ENCODE peak calls at places on chromosomes 5 and 9, in seven cellular contexts. P is DMS153; A is stimulated activated CD4-positive, alpha-beta T cell treated with anti-CD3 and anti-CD28 coated beads, Interleukin-12 subunit alpha, Interleukin-12 subunit beta, amount 100 ng/mL, for 48 hours; C is mammary epithelial cell; T is activated CD8-positive, alpha-beta memory T cell treated with anti-CD3 and anti-CD28 coated beads, Interleukin-2, amount 50 U/mL, for 4 hours; B is sigmoid colon; Y is stimulated activated CD8-positive, alpha-beta memory T cell treated with anti-CD3 and anti-CD28 coated beads, Interleukin-15, amount 100 ng/mL, for 1 hour. L is an unnamed sample.

GRCh38 chr9:2158111-2158610 is 143.0 kb downstream of the SMARCA2 start:
- DNase-seq in P (peak; percentile 45), A (peak; percentile 30), C (peak; percentile 76), T (peak; percentile 36), B (peak; percentile 67), Y (peak; percentile 4), L (no peak)

GRCh38 chr9:98207606-98208005 is 15.2 kb upstream of the CORO2A start:
- DNase-seq in P (no peak), A (no peak), C (no peak), T (no peak), B (no peak), Y (no peak), L (no peak)

GRCh38 chr9:123115146-123115913 is 81.9 kb downstream of the GPR21 start:
- DNase-seq in P (no peak), A (no peak), C (no peak), T (no peak), B (no peak), Y (no peak), L (no peak)

GRCh38 chr9:98994226-98995058 is 50.7 kb downstream of the COL15A1 start:
- DNase-seq in P (no peak), A (no peak), C (no peak), T (no peak), B (no peak), Y (no peak), L (no peak)

GRCh38 chr5:73564644-73565165 is 734 bp downstream of the ANKRA2 start:
- DNase-seq in P (no peak), A (peak; percentile 2), C (no peak), T (no peak), B (no peak), Y (no peak), L (no peak)

GRCh38 chr9:78296208-78296892 is 575 bp upstream of the PSAT1 start:
- DNase-seq in P (peak; percentile 46), A (no peak), C (peak; percentile 15), T (peak; percentile 20), B (peak; percentile 71), Y (no peak), L (no peak)

GRCh38 chr5:114367029-114367428 is 5.2 kb downstream of the KCNN2 start:
- DNase-seq in P (no peak), A (no peak), C (peak; percentile 11), T (no peak), B (no peak), Y (no peak), L (no peak)

GRCh38 chr5:65199988-65200668 is 281.6 kb downstream of the ADAMTS6 start:
- DNase-seq in P (no peak), A (no peak), C (no peak), T (no peak), B (no peak), Y (no peak), L (peak; percentile 37)

GRCh38 chr5:173477320-173478055 is 139.0 kb downstream of the BOD1 start:
- DNase-seq in P (no peak), A (no peak), C (no peak), T (no peak), B (no peak), Y (no peak), L (no peak)

GRCh38 chr9:81849631-81850259 is 78.5 kb upstream of the SPATA31D4 start:
- DNase-seq in P (no peak), A (no peak), C (peak; percentile 36), T (no peak), B (no peak), Y (no peak), L (no peak)

GRCh38 chr5:96935556-96936430 is at the start of gene LNPEP:
- DNase-seq in P (peak; percentile 91), A (peak; percentile 85), C (peak; percentile 99), T (peak; percentile 93), B (peak; percentile 98), Y (peak; percentile 85), L (peak; percentile 94)

GRCh38 chr9:801399-802071 is 40.0 kb upstream of the DMRT1 start:
- DNase-seq in P (no peak), A (no peak), C (peak; percentile 30), T (no peak), B (no peak), Y (no peak), L (peak; percentile 82)

L was measured in AG04450.